ENCODE peak calls at places on chromosomes 11 and 22, in seven cellular contexts. One of them, this sample, is unnamed.

GRCh38 chr11:72864692-72865655 is 50.8 kb downstream of the ATG16L2 start:
- DNase-seq in H1: no peak
- DNase-seq in sigmoid colon: no peak
- DNase-seq in uterus: no peak
- DNase-seq in Peyer's patch: no peak
- DNase-seq in breast epithelium: no peak
- DNase-seq in HCT116: no peak
- DNase-seq in this sample: no peak

GRCh38 chr11:6505577-6506240 is 8.6 kb downstream of the DNHD1 start:
- DNase-seq in H1: no peak
- DNase-seq in sigmoid colon: no peak
- DNase-seq in uterus: no peak
- DNase-seq in Peyer's patch: peak; percentile 55
- DNase-seq in breast epithelium: no peak
- DNase-seq in HCT116: peak; percentile 40
- DNase-seq in this sample: no peak

GRCh38 chr11:102552447-102553200 is 22.1 kb upstream of the MMP7 start:
- DNase-seq in H1: no peak
- DNase-seq in sigmoid colon: no peak
- DNase-seq in uterus: no peak
- DNase-seq in Peyer's patch: no peak
- DNase-seq in breast epithelium: no peak
- DNase-seq in HCT116: peak; percentile 94
- DNase-seq in this sample: no peak

GRCh38 chr11:131389582-131389981 is 19.2 kb downstream of the NTM start:
- DNase-seq in H1: no peak
- DNase-seq in sigmoid colon: no peak
- DNase-seq in uterus: no peak
- DNase-seq in Peyer's patch: no peak
- DNase-seq in breast epithelium: no peak
- DNase-seq in HCT116: no peak
- DNase-seq in this sample: no peak

GRCh38 chr11:74766905-74767304 is 18.3 kb downstream of the RNF169 start:
- DNase-seq in H1: no peak
- DNase-seq in sigmoid colon: no peak
- DNase-seq in uterus: no peak
- DNase-seq in Peyer's patch: no peak
- DNase-seq in breast epithelium: no peak
- DNase-seq in HCT116: no peak
- DNase-seq in this sample: no peak

GRCh38 chr11:96126917-96127595 is 203.1 kb upstream of the MTMR2 start:
- DNase-seq in H1: no peak
- DNase-seq in sigmoid colon: no peak
- DNase-seq in uterus: no peak
- DNase-seq in Peyer's patch: no peak
- DNase-seq in breast epithelium: no peak
- DNase-seq in HCT116: no peak
- DNase-seq in this sample: no peak

GRCh38 chr11:27830206-27830605 is 130.0 kb upstream of the BDNF start:
- DNase-seq in H1: no peak
- DNase-seq in sigmoid colon: no peak
- DNase-seq in uterus: no peak
- DNase-seq in Peyer's patch: no peak
- DNase-seq in breast epithelium: no peak
- DNase-seq in HCT116: no peak
- DNase-seq in this sample: no peak

GRCh38 chr11:12276831-12277475 is 100.4 kb upstream of the PARVA start:
- DNase-seq in H1: no peak
- DNase-seq in sigmoid colon: peak; percentile 53
- DNase-seq in uterus: peak; percentile 8
- DNase-seq in Peyer's patch: peak; percentile 10
- DNase-seq in breast epithelium: no peak
- DNase-seq in HCT116: no peak
- DNase-seq in this sample: no peak

GRCh38 chr11:85627332-85627997 is at the start of gene DLG2:
- DNase-seq in H1: no peak
- DNase-seq in sigmoid colon: no peak
- DNase-seq in uterus: peak; percentile 29
- DNase-seq in Peyer's patch: no peak
- DNase-seq in breast epithelium: no peak
- DNase-seq in HCT116: no peak
- DNase-seq in this sample: no peak

GRCh38 chr22:17087176-17088131 is 2.7 kb downstream of the IL17RA start:
- DNase-seq in H1: no peak
- DNase-seq in sigmoid colon: peak; percentile 50
- DNase-seq in uterus: no peak
- DNase-seq in Peyer's patch: peak; percentile 52
- DNase-seq in breast epithelium: no peak
- DNase-seq in HCT116: no peak
- DNase-seq in this sample: peak; percentile 47

GRCh38 chr11:129976371-129976770 is 26.3 kb downstream of the PRDM10 start:
- DNase-seq in H1: no peak
- DNase-seq in sigmoid colon: no peak
- DNase-seq in uterus: no peak
- DNase-seq in Peyer's patch: no peak
- DNase-seq in breast epithelium: no peak
- DNase-seq in HCT116: no peak
- DNase-seq in this sample: no peak

GRCh38 chr11:109864834-109865557 is 228.2 kb upstream of the ZC3H12C start:
- DNase-seq in H1: no peak
- DNase-seq in sigmoid colon: no peak
- DNase-seq in uterus: no peak
- DNase-seq in Peyer's patch: no peak
- DNase-seq in breast epithelium: no peak
- DNase-seq in HCT116: no peak
- DNase-seq in this sample: no peak

GRCh38 chr22:31160328-31160978 is 471 bp downstream of the RNF185 start:
- DNase-seq in H1: peak; percentile 63
- DNase-seq in sigmoid colon: peak; percentile 74
- DNase-seq in uterus: no peak
- DNase-seq in Peyer's patch: peak; percentile 52
- DNase-seq in breast epithelium: no peak
- DNase-seq in HCT116: no peak
- DNase-seq in this sample: no peak

GRCh38 chr22:23391022-23391421 is 189.1 kb downstream of the IGLL1 start:
- DNase-seq in H1: no peak
- DNase-seq in sigmoid colon: peak; percentile 34
- DNase-seq in uterus: no peak
- DNase-seq in Peyer's patch: no peak
- DNase-seq in breast epithelium: no peak
- DNase-seq in HCT116: no peak
- DNase-seq in this sample: no peak

GRCh38 chr22:24410110-24410856 is 17.1 kb upstream of the ADORA2A start:
- DNase-seq in H1: no peak
- DNase-seq in sigmoid colon: no peak
- DNase-seq in uterus: no peak
- DNase-seq in Peyer's patch: no peak
- DNase-seq in breast epithelium: no peak
- DNase-seq in HCT116: no peak
- DNase-seq in this sample: no peak

GRCh38 chr11:102429691-102430090 is 22.9 kb downstream of the TMEM123 start:
- DNase-seq in H1: no peak
- DNase-seq in sigmoid colon: no peak
- DNase-seq in uterus: no peak
- DNase-seq in Peyer's patch: no peak
- DNase-seq in breast epithelium: no peak
- DNase-seq in HCT116: no peak
- DNase-seq in this sample: no peak

GRCh38 chr22:33129621-33130020 is 71.4 kb upstream of the SYN3 start:
- DNase-seq in H1: no peak
- DNase-seq in sigmoid colon: no peak
- DNase-seq in uterus: no peak
- DNase-seq in Peyer's patch: no peak
- DNase-seq in breast epithelium: no peak
- DNase-seq in HCT116: no peak
- DNase-seq in this sample: no peak

GRCh38 chr11:103586756-103587155 is 449.7 kb upstream of the DDI1 start:
- DNase-seq in H1: no peak
- DNase-seq in sigmoid colon: no peak
- DNase-seq in uterus: no peak
- DNase-seq in Peyer's patch: no peak
- DNase-seq in breast epithelium: no peak
- DNase-seq in HCT116: no peak
- DNase-seq in this sample: no peak

GRCh38 chr22:39520874-39521857 is 804 bp downstream of the ATF4 start:
- DNase-seq in H1: peak; percentile 66
- DNase-seq in sigmoid colon: peak; percentile 93
- DNase-seq in uterus: peak; percentile 85
- DNase-seq in Peyer's patch: peak; percentile 87
- DNase-seq in breast epithelium: peak; percentile 69
- DNase-seq in HCT116: no peak
- DNase-seq in this sample: peak; percentile 84

GRCh38 chr11:74493816-74494630 is 499 bp upstream of the LIPT2 start:
- DNase-seq in H1: no peak
- DNase-seq in sigmoid colon: no peak
- DNase-seq in uterus: no peak
- DNase-seq in Peyer's patch: no peak
- DNase-seq in breast epithelium: no peak
- DNase-seq in HCT116: peak; percentile 22
- DNase-seq in this sample: no peak

GRCh38 chr11:86459002-86459385 is 84.3 kb downstream of the CCDC81 start:
- DNase-seq in H1: no peak
- DNase-seq in sigmoid colon: no peak
- DNase-seq in uterus: no peak
- DNase-seq in Peyer's patch: no peak
- DNase-seq in breast epithelium: no peak
- DNase-seq in HCT116: no peak
- DNase-seq in this sample: no peak

GRCh38 chr22:24683671-24684070 is 80.7 kb downstream of the GGT1 start:
- DNase-seq in H1: no peak
- DNase-seq in sigmoid colon: no peak
- DNase-seq in uterus: no peak
- DNase-seq in Peyer's patch: no peak
- DNase-seq in breast epithelium: no peak
- DNase-seq in HCT116: no peak
- DNase-seq in this sample: no peak

GRCh38 chr11:1557904-1558831 is 13.9 kb downstream of the DUSP8 start:
- DNase-seq in H1: no peak
- DNase-seq in sigmoid colon: peak; percentile 93
- DNase-seq in uterus: peak; percentile 83
- DNase-seq in Peyer's patch: no peak
- DNase-seq in breast epithelium: peak; percentile 66
- DNase-seq in HCT116: no peak
- DNase-seq in this sample: peak; percentile 72

GRCh38 chr11:46237248-46238077 is 40.0 kb upstream of the CREB3L1 start:
- DNase-seq in H1: peak; percentile 87
- DNase-seq in sigmoid colon: peak; percentile 84
- DNase-seq in uterus: peak; percentile 83
- DNase-seq in Peyer's patch: peak; percentile 60
- DNase-seq in breast epithelium: no peak
- DNase-seq in HCT116: peak; percentile 86
- DNase-seq in this sample: peak; percentile 68
- TF ChIP-seq POLR2A in H1: no peak
- TF ChIP-seq POLR2A in sigmoid colon: no peak
- TF ChIP-seq POLR2A in uterus: peak; percentile 15
- TF ChIP-seq POLR2A in Peyer's patch: no peak
- TF ChIP-seq POLR2A in breast epithelium: no peak
- TF ChIP-seq POLR2A in HCT116: peak; percentile 57
- TF ChIP-seq POLR2A in this sample: no peak

DNA sequence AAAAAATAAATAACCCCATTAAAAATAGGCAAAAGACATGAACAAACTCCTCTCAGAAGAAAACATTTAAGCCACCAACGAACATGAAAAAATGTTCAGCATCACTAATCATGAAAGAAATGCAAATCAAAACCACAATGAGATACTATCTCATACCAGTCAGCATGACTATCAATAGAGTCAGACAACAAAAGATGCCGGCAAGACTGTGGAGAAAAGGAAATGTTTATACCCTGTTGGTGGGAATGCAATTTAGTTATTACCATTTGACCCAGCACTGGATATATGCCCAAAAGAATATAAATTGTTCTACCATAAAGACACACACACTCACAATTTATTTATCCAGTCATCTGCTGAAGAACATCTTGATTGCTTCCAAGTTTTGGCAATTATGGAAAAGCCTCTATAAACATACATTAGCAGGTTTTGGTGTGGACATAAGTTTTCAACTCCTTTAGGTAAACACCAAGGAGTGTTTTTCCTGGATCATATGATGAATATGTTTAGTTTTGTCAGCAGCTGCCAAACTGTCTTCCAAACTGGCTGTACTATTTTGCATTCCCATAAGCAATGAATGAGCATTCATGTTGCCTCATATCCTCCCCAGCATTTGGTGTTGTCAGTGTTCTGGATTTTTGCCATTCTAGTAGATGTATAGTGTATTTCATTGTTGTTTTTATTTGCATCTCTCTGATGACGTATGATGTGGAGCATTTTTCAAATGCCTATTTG is 28.0 kb downstream of the OR8D1 start:
- DNase-seq in H1: no peak
- DNase-seq in sigmoid colon: no peak
- DNase-seq in uterus: no peak
- DNase-seq in Peyer's patch: no peak
- DNase-seq in breast epithelium: no peak
- DNase-seq in HCT116: no peak
- DNase-seq in this sample: no peak
- TF ChIP-seq POLR2A in H1: no peak
- TF ChIP-seq POLR2A in sigmoid colon: no peak
- TF ChIP-seq POLR2A in uterus: no peak
- TF ChIP-seq POLR2A in Peyer's patch: no peak
- TF ChIP-seq POLR2A in breast epithelium: no peak
- TF ChIP-seq POLR2A in HCT116: no peak
- TF ChIP-seq POLR2A in this sample: no peak

GRCh38 chr22:29574762-29575450 is 6.0 kb downstream of the NIPSNAP1 start:
- DNase-seq in H1: no peak
- DNase-seq in sigmoid colon: no peak
- DNase-seq in uterus: no peak
- DNase-seq in Peyer's patch: no peak
- DNase-seq in breast epithelium: no peak
- DNase-seq in HCT116: no peak
- DNase-seq in this sample: no peak
- TF ChIP-seq POLR2A in H1: no peak
- TF ChIP-seq POLR2A in sigmoid colon: no peak
- TF ChIP-seq POLR2A in uterus: no peak
- TF ChIP-seq POLR2A in Peyer's patch: no peak
- TF ChIP-seq POLR2A in breast epithelium: no peak
- TF ChIP-seq POLR2A in HCT116: no peak
- TF ChIP-seq POLR2A in this sample: no peak

DNA sequence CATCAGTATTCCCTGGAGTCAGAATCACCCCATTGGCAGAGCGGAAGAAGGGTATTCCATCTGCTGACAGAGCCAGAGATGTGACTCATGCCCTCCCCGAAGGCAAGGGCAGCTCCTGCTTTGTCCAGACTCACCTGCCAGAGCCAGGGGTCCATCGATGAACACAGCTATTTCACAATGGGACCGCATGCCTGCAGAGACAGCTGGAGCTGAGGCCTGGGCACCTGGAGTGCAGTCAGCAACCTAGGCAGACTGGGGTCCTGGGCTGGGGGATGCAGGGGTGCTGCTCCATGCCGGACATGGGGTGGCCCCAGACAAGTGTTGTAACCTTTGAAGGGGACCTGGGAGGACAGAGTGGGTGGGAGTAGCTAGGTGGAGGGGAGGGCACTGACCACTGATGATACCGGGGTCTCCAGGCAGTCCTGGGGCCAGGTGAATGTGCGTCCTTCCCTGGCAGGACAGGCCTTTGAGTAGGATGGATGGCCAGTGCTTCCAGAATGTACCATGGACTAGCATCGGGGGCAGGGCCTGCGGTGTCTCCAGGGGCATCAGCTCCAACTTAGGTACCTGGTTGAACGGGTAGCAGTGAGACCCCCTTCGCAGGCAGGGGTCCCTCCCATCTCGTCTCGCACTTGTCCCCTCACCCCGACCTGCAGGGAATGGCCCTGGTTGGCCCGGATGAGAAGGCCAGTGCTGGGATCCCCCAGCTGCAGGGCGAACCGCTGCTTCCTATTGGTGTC is 1.7 kb downstream of the TRPT1 start:
- DNase-seq in H1: no peak
- DNase-seq in sigmoid colon: peak; percentile 68
- DNase-seq in uterus: peak; percentile 19
- DNase-seq in Peyer's patch: no peak
- DNase-seq in breast epithelium: no peak
- DNase-seq in HCT116: no peak
- DNase-seq in this sample: no peak
- TF ChIP-seq POLR2A in H1: no peak
- TF ChIP-seq POLR2A in sigmoid colon: no peak
- TF ChIP-seq POLR2A in uterus: no peak
- TF ChIP-seq POLR2A in Peyer's patch: no peak
- TF ChIP-seq POLR2A in breast epithelium: no peak
- TF ChIP-seq POLR2A in HCT116: no peak
- TF ChIP-seq POLR2A in this sample: no peak